ENCODE peak calls at places on chromosomes 1 and 21, in ten cellular contexts. X, Q, H, E, I, W, U, V, L and A are unnamed samples.

GRCh38 chr1:27455166-27455811 is 34.7 kb downstream of the WASF2 start:
- DNase-seq in H (no peak), V (no peak), I (no peak), E (no peak), L (no peak), Q (no peak), W (no peak), X (no peak), U (no peak), A (no peak)

GRCh38 chr1:14535619-14536355 is 62.7 kb upstream of the KAZN start:
- DNase-seq in W (no peak), I (no peak), U (no peak), H (no peak), E (no peak), X (no peak), L (no peak), Q (no peak), V (no peak), A (no peak)

GRCh38 chr1:233656032-233656620 is 42.2 kb downstream of the KCNK1 start:
- DNase-seq in W (no peak), I (no peak), E (no peak), V (no peak), X (no peak), Q (no peak), L (no peak), U (no peak), H (no peak), A (no peak)

GRCh38 chr21:42463861-42464515 is 32.0 kb downstream of the RSPH1 start:
- DNase-seq in W (no peak), Q (peak; percentile 66), E (peak; percentile 92), I (no peak), X (no peak), U (peak; percentile 94), V (peak; percentile 59), L (no peak), H (no peak), A (peak; percentile 55)

GRCh38 chr1:6547301-6547700 is 7.0 kb downstream of the NOL9 start:
- DNase-seq in V (no peak), L (no peak), U (no peak), H (no peak), I (no peak), W (no peak), X (no peak), Q (no peak), E (peak; percentile 13), A (no peak)

GRCh38 chr1:236753964-236754363 is 41.1 kb upstream of the MTR start:
- DNase-seq in V (no peak), L (peak; percentile 53), I (no peak), E (no peak), X (no peak), W (no peak), H (no peak), Q (no peak), U (no peak), A (no peak)

GRCh38 chr21:34166468-34166867 is 93.1 kb downstream of the MRPS6 start:
- DNase-seq in V (no peak), H (no peak), Q (no peak), X (no peak), U (peak; percentile 56), E (no peak), I (peak; percentile 29), W (no peak), L (no peak), A (no peak)

GRCh38 chr1:198498881-198499280 is 41.6 kb downstream of the ATP6V1G3 start:
- DNase-seq in W (no peak), U (peak; percentile 61), E (no peak), H (no peak), I (no peak), X (no peak), Q (no peak), L (no peak), V (no peak), A (no peak)

GRCh38 chr1:24896596-24897262 is 33.3 kb downstream of the RUNX3 start:
- DNase-seq in H (no peak), W (no peak), E (no peak), I (no peak), L (no peak), U (no peak), V (peak; percentile 41), X (no peak), Q (no peak), A (no peak)

GRCh38 chr1:94279462-94279861 is 42.1 kb upstream of the ARHGAP29 start:
- DNase-seq in H (no peak), X (no peak), I (no peak), Q (no peak), W (no peak), V (no peak), E (no peak), U (no peak), L (no peak), A (no peak)

GRCh38 chr21:14956826-14957225 is 108.0 kb downstream of the NRIP1 start:
- DNase-seq in X (no peak), H (no peak), U (no peak), I (no peak), V (no peak), Q (no peak), L (no peak), E (no peak), W (no peak), A (no peak)

GRCh38 chr1:207173396-207173795 is 69.4 kb downstream of the C4BPA start:
- DNase-seq in E (no peak), V (no peak), I (no peak), W (no peak), U (no peak), H (no peak), Q (no peak), X (no peak), L (no peak), A (no peak)

GRCh38 chr1:93716974-93717373 is 35.3 kb upstream of the BCAR3 start:
- DNase-seq in V (no peak), U (peak; percentile 63), Q (no peak), W (no peak), X (no peak), I (no peak), E (no peak), H (no peak), L (no peak), A (no peak)

GRCh38 chr1:156263288-156263655 is 15.4 kb upstream of the PAQR6 start:
- DNase-seq in U (no peak), L (no peak), Q (no peak), E (no peak), V (no peak), X (no peak), W (no peak), H (no peak), I (no peak), A (no peak)

GRCh38 chr1:156796340-156797097 is 20.1 kb downstream of the SH2D2A start:
- DNase-seq in Q (no peak), E (no peak), H (no peak), V (no peak), L (no peak), X (no peak), W (no peak), U (peak; percentile 54), I (no peak), A (no peak)

GRCh38 chr21:17576080-17576835 is 36.4 kb downstream of the BTG3 start:
- DNase-seq in H (no peak), W (no peak), I (no peak), X (no peak), Q (no peak), U (no peak), L (no peak), E (no peak), V (no peak), A (no peak)

GRCh38 chr1:184210048-184210447 is 158.5 kb downstream of the TSEN15 start:
- DNase-seq in H (no peak), E (no peak), U (no peak), W (no peak), L (no peak), X (no peak), I (peak; percentile 68), V (no peak), Q (peak; percentile 46), A (no peak)

GRCh38 chr1:3322440-3323020 is 131.9 kb upstream of the ARHGEF16 start:
- DNase-seq in E (no peak), U (no peak), W (no peak), I (no peak), L (no peak), H (no peak), Q (no peak), X (no peak), V (no peak), A (no peak)
- H3K4me1 ChIP-seq in E (peaks cover 22% of the 10 kb centered on the region), U (no peaks in the 10 kb centered on the region), W (peaks cover 12% of the 10 kb centered on the region), I (no peaks in the 10 kb centered on the region), L (peaks cover 22% of the 10 kb centered on the region), H (no peaks in the 10 kb centered on the region), Q (no peaks in the 10 kb centered on the region), X (no peaks in the 10 kb centered on the region), V (peaks cover 41% of the 10 kb centered on the region), A (no peaks in the 10 kb centered on the region)

GRCh38 chr1:114551400-114551799 is 30.0 kb downstream of the BCAS2 start:
- DNase-seq in Q (no peak), H (no peak), U (peak; percentile 81), W (no peak), X (no peak), L (no peak), I (no peak), V (no peak), E (no peak), A (no peak)
- H3K27ac ChIP-seq in Q (no peak overlapping the region), H (no peak overlapping the region), U (no peak overlapping the region), W (no peak overlapping the region), X (no peak overlapping the region), L (no peak overlapping the region), I (no peak overlapping the region), V (no peak overlapping the region), E (no peak overlapping the region), A (no peak overlapping the region)

GRCh38 chr1:1616838-1617237 is 1.5 kb downstream of the MIB2 start:
- DNase-seq in W (no peak), V (no peak), U (no peak), X (no peak), H (no peak), L (peak; percentile 18), E (no peak), I (no peak), Q (no peak), A (no peak)
- H3K4me1 ChIP-seq in W (peaks cover 23% of the 10 kb centered on the region), V (peaks cover 40% of the 10 kb centered on the region), U (peaks cover 7% of the 10 kb centered on the region), X (no peaks in the 10 kb centered on the region), H (peaks cover 13% of the 10 kb centered on the region), L (peaks cover 46% of the 10 kb centered on the region), E (peaks cover 11% of the 10 kb centered on the region), I (no peaks in the 10 kb centered on the region), Q (peaks cover 31% of the 10 kb centered on the region), A (peaks cover 15% of the 10 kb centered on the region)

GRCh38 chr1:19456915-19457554 is 28.3 kb downstream of the CAPZB start:
- DNase-seq in Q (no peak), E (no peak), L (no peak), U (peak; percentile 62), X (no peak), H (no peak), V (no peak), W (no peak), I (no peak), A (no peak)

GRCh38 chr1:19460535-19461351 is 24.6 kb downstream of the CAPZB start:
- DNase-seq in U (no peak), V (no peak), L (no peak), X (no peak), H (no peak), Q (peak; percentile 57), W (no peak), E (no peak), I (no peak), A (no peak)

GRCh38 chr1:19457555-19457954 is 27.8 kb downstream of the CAPZB start:
- DNase-seq in L (no peak), W (no peak), H (no peak), E (no peak), X (no peak), U (no peak), Q (no peak), V (no peak), I (no peak), A (no peak)

GRCh38 chr1:19461352-19461645 is 24.0 kb downstream of the CAPZB start:
- DNase-seq in Q (no peak), I (no peak), U (peak; percentile 60), X (no peak), E (no peak), W (no peak), V (no peak), L (no peak), H (no peak), A (no peak)

GRCh38 chr1:19458815-19459417 is 26.4 kb downstream of the CAPZB start:
- DNase-seq in V (no peak), E (no peak), X (no peak), I (no peak), Q (no peak), U (no peak), W (peak; percentile 48), L (peak; percentile 46), H (no peak), A (no peak)
- H3K27ac ChIP-seq in V (peak overlapping the region; percentile 27), E (no peak overlapping the region), X (peak overlapping the region; percentile 44), I (peak overlapping the region; percentile 98), Q (no peak overlapping the region), U (no peak overlapping the region), W (peak overlapping the region; percentile 90), L (peak overlapping the region; percentile 20), H (no peak overlapping the region), A (no peak overlapping the region)